ENCODE peak calls at places on chromosomes 12 and 14, in four cellular contexts. R, E, C and K are unnamed samples.

GRCh38 chr14:91649930-91650329 is 82.0 kb downstream of the CATSPERB start:
- DNase-seq in E (no peak), C (peak; percentile 21), R (peak; percentile 7), K (peak; percentile 14)

GRCh38 chr12:46523446-46523845 is 150.9 kb upstream of the SLC38A2 start:
- DNase-seq in C (no peak), R (no peak), E (no peak), K (no peak)

GRCh38 chr12:54587315-54587821 is 1.1 kb downstream of the PPP1R1A start:
- DNase-seq in C (no peak), R (no peak), E (peak; percentile 67), K (no peak)

GRCh38 chr12:82688035-82688501 is 1.4 kb downstream of the TMTC2 start:
- DNase-seq in E (no peak), C (no peak), R (no peak), K (peak; percentile 9)

GRCh38 chr14:47675489-47676300 is at the start of gene MDGA2:
- DNase-seq in E (no peak), C (no peak), R (no peak), K (no peak)

GRCh38 chr12:62562892-62563291 is 96.3 kb downstream of the MON2 start:
- DNase-seq in E (no peak), R (no peak), C (no peak), K (no peak)

GRCh38 chr14:52258783-52259182 is 8.7 kb upstream of the PTGDR start:
- DNase-seq in E (no peak), C (no peak), R (no peak), K (no peak)

GRCh38 chr12:56151672-56152131 is 685 bp upstream of the MYL6B start:
- DNase-seq in E (peak; percentile 49), R (peak; percentile 58), C (peak; percentile 56), K (peak; percentile 67)

GRCh38 chr14:45072121-45072520 is 11.8 kb upstream of the PRPF39 start:
- DNase-seq in R (no peak), E (no peak), C (no peak), K (no peak)

GRCh38 chr12:52524898-52525591 is 4.9 kb upstream of the KRT5 start:
- DNase-seq in C (peak; percentile 14), R (no peak), E (no peak), K (no peak)

GRCh38 chr12:47686645-47687240 is 19.1 kb downstream of the RPAP3 start:
- DNase-seq in C (no peak), E (no peak), R (no peak), K (peak; percentile 27)

GRCh38 chr14:101077511-101078074 is 174.1 kb upstream of the RTL1 start:
- DNase-seq in C (no peak), R (no peak), E (no peak), K (no peak)

GRCh38 chr12:67920432-67920831 is 68.8 kb upstream of the IFNG-AS1 start:
- DNase-seq in E (no peak), C (no peak), R (no peak), K (no peak)

GRCh38 chr12:6534914-6535696 is 788 bp downstream of the GAPDH start:
- DNase-seq in E (peak; percentile 84), R (peak; percentile 66), C (peak; percentile 82), K (peak; percentile 69)

GRCh38 chr12:70305794-70306193 is 60.3 kb upstream of the KCNMB4 start:
- DNase-seq in E (no peak), C (no peak), R (no peak), K (no peak)

GRCh38 chr12:32048791-32049190 is 57.9 kb upstream of the BICD1 start:
- DNase-seq in E (no peak), R (no peak), C (no peak), K (no peak)

GRCh38 chr12:49552014-49552413 is 13.2 kb downstream of the KCNH3 start:
- DNase-seq in R (no peak), C (peak; percentile 44), E (peak; percentile 65), K (no peak)

GRCh38 chr12:6958609-6959375 is 7.6 kb downstream of the PTPN6 start:
- DNase-seq in C (no peak), E (no peak), R (peak; percentile 68), K (peak; percentile 85)

GRCh38 chr12:46659032-46659703 is 166.6 kb downstream of the SLC38A4 start:
- DNase-seq in E (no peak), C (no peak), R (no peak), K (no peak)

GRCh38 chr12:122481861-122482260 is 18.9 kb downstream of the ZCCHC8 start:
- DNase-seq in R (no peak), C (no peak), E (no peak), K (no peak)

GRCh38 chr12:63944586-63945228 is 100.2 kb downstream of the SRGAP1 start:
- DNase-seq in C (no peak), E (no peak), R (no peak), K (no peak)

GRCh38 chr14:69685716-69686115 is 74.3 kb downstream of the SUSD6 start:
- DNase-seq in C (peak; percentile 63), R (peak; percentile 19), E (peak; percentile 87), K (no peak)

GRCh38 chr12:121916719-121917118 is 1.7 kb upstream of the CFAP251 start:
- DNase-seq in C (no peak), R (no peak), E (no peak), K (no peak)

GRCh38 chr12:51751657-51752056 is 96.9 kb downstream of the FIGNL2 start:
- DNase-seq in E (no peak), C (peak; percentile 43), R (no peak), K (no peak)

GRCh38 chr12:1927751-1928351 is 9.4 kb upstream of the CACNA2D4 start:
- DNase-seq in E (peak; percentile 88), R (no peak), C (no peak), K (no peak)

GRCh38 chr12:128823216-128823915 is 392 bp downstream of the SLC15A4 start:
- DNase-seq in C (no peak), E (no peak), R (peak; percentile 10), K (peak; percentile 6)

GRCh38 chr12:128938886-128939285 is 85.6 kb downstream of the GLT1D1 start:
- DNase-seq in E (no peak), C (peak; percentile 32), R (no peak), K (no peak)

GRCh38 chr12:16939871-16940306 is 333.9 kb upstream of the LMO3 start:
- DNase-seq in C (no peak), R (no peak), E (no peak), K (no peak)

GRCh38 chr14:61460853-61461611 is 139.7 kb downstream of the PRKCH start:
- DNase-seq in C (peak; percentile 16), E (no peak), R (peak; percentile 47), K (peak; percentile 42)

GRCh38 chr12:109961201-109961600 is 35.0 kb downstream of the GIT2 start:
- DNase-seq in R (no peak), C (no peak), E (peak; percentile 41), K (no peak)

GRCh38 chr12:107328442-107329133 is 235.2 kb upstream of the CRY1 start:
- DNase-seq in E (no peak), R (no peak), C (no peak), K (no peak)

GRCh38 chr12:113364698-113365097 is 6.3 kb downstream of the PLBD2 start:
- DNase-seq in C (no peak), R (no peak), E (no peak), K (no peak)

GRCh38 chr12:53244337-53244736 is 12.3 kb upstream of the RARG start:
- DNase-seq in C (no peak), R (no peak), E (no peak), K (no peak)

GRCh38 chr12:26295001-26295400 is 99.6 kb downstream of the SSPN start:
- DNase-seq in R (no peak), E (no peak), C (no peak), K (no peak)

GRCh38 chr12:16120027-16120426 is 157.5 kb downstream of the SLC15A5 start:
- DNase-seq in E (no peak), C (no peak), R (no peak), K (no peak)